ENCODE peak calls at places on chromosomes 16 and 17, in four cellular contexts. S is HFFc6, K is SK-N-SH, Z is astrocyte of the spinal cord. X is an unnamed sample.

GRCh38 chr16:1152651-1153259 is at the start of gene CACNA1H:
- DNase-seq in K (peak; percentile 86), Z (no peak), S (no peak), X (no peak)

GRCh38 chr16:89402962-89403361 is 87.4 kb downstream of the ANKRD11 start:
- DNase-seq in Z (no peak), K (no peak), S (no peak), X (no peak)

GRCh38 chr17:77959216-77959925 is 868 bp downstream of the TNRC6C start:
- DNase-seq in S (no peak), Z (peak; percentile 8), K (peak; percentile 73), X (no peak)

GRCh38 chr17:80474231-80474932 is 2.0 kb downstream of the NPTX1 start:
- DNase-seq in S (peak; percentile 42), K (peak; percentile 79), Z (peak; percentile 46), X (no peak)

GRCh38 chr16:12195296-12195695 is 218.8 kb downstream of the SNX29 start:
- DNase-seq in S (no peak), K (no peak), Z (no peak), X (no peak)

GRCh38 chr17:21457051-21458026 is 81.2 kb downstream of the KCNJ12 start:
- DNase-seq in K (peak; percentile 96), Z (peak; percentile 92), S (peak; percentile 93), X (peak; percentile 92)

GRCh38 chr17:39963826-39964225 is 1.0 kb downstream of the GSDMA start:
- DNase-seq in K (no peak), Z (no peak), S (no peak), X (no peak)

GRCh38 chr17:41739661-41740352 is 5.4 kb upstream of the HAP1 start:
- DNase-seq in K (no peak), Z (no peak), S (peak; percentile 83), X (no peak)

GRCh38 chr17:47701603-47702002 is 7.6 kb downstream of the TBKBP1 start:
- DNase-seq in K (peak; percentile 70), S (no peak), Z (no peak), X (no peak)

GRCh38 chr16:70805787-70806186 is 4.8 kb upstream of the VAC14 start:
- DNase-seq in Z (peak; percentile 32), S (peak; percentile 83), K (no peak), X (no peak)

GRCh38 chr17:45073414-45074070 is 12.4 kb downstream of the NMT1 start:
- DNase-seq in K (no peak), S (peak; percentile 38), Z (peak; percentile 76), X (no peak)

GRCh38 chr16:22813946-22814325 is at the start of gene HS3ST2:
- DNase-seq in K (peak; percentile 90), S (no peak), Z (no peak), X (peak; percentile 73)
- TF ChIP-seq CTCF in K (peak; percentile 34), S (peak; percentile 16), Z (peak; percentile 2), X (peak; percentile 60)

DNA sequence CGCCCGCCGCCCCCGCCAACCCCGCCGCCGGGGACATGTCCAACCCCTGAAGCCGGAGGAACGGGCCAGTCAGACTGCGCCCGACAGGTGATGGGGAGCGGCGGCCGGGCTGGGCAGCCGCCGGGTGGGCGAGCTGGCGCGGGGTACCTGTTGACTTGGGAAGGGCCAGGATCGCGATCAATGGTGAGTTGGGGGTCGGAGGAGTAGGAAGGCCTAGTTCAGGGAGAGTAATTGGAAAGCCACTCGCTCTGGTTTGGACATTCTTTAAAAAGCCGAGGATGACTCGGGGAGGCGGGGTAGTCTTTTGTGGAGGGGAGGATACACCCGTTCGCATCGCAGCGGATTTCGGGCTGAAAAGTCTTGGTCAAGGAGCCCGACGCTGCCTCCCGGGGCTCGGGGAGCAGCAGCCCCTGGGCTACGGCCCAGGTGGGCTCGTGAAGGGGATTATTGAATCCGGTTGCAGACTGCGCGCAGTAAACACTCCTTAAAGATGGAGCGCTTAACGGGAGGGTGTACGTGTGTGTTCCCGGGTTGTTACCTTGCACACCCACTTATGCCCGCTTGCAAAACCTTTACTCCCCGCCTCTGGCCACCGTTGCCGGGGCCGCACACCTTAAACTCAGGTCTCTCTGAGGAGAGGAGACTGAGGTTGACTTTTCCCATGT is 123.8 kb downstream of the GOSR1 start:
- DNase-seq in Z (peak; percentile 22), S (no peak), K (peak; percentile 55), X (no peak)
- TF ChIP-seq CTCF in Z (no peak), S (no peak), K (no peak), X (no peak)

GRCh38 chr17:4159761-4160160 is 16.8 kb downstream of the CYB5D2 start:
- DNase-seq in S (no peak), K (no peak), Z (no peak), X (no peak)

GRCh38 chr17:4160294-4160859 is 17.4 kb downstream of the CYB5D2 start:
- DNase-seq in Z (no peak), K (no peak), S (no peak), X (no peak)

GRCh38 chr17:4161560-4162221 is 18.7 kb downstream of the CYB5D2 start:
- DNase-seq in K (peak; percentile 66), Z (no peak), S (peak; percentile 15), X (no peak)

GRCh38 chr17:4162366-4162765 is 19.4 kb downstream of the CYB5D2 start:
- DNase-seq in K (no peak), S (no peak), Z (no peak), X (no peak)

GRCh38 chr17:4161179-4161559 is 18.2 kb downstream of the CYB5D2 start:
- DNase-seq in Z (peak; percentile 82), S (peak; percentile 89), K (peak; percentile 48), X (no peak)
- TF ChIP-seq CTCF in Z (peak; percentile 26), S (peak; percentile 73), K (no peak), X (no peak)

GRCh38 chr16:85915125-85915845 is 16.3 kb downstream of the IRF8 start:
- DNase-seq in S (no peak), Z (no peak), K (no peak), X (no peak)

GRCh38 chr16:85918436-85918835 is 19.5 kb downstream of the IRF8 start:
- DNase-seq in K (no peak), Z (no peak), S (no peak), X (no peak)

GRCh38 chr16:85917959-85918358 is 19.0 kb downstream of the IRF8 start:
- DNase-seq in Z (no peak), S (no peak), K (no peak), X (no peak)

GRCh38 chr16:85916141-85916890 is 17.4 kb downstream of the IRF8 start:
- DNase-seq in S (no peak), Z (no peak), K (no peak), X (no peak)

GRCh38 chr16:85917012-85917411 is 18.1 kb downstream of the IRF8 start:
- DNase-seq in K (no peak), Z (no peak), S (no peak), X (no peak)
- TF ChIP-seq CTCF in K (peak; percentile 25), Z (peak; percentile 3), S (peak; percentile 26), X (peak; percentile 54)

DNA sequence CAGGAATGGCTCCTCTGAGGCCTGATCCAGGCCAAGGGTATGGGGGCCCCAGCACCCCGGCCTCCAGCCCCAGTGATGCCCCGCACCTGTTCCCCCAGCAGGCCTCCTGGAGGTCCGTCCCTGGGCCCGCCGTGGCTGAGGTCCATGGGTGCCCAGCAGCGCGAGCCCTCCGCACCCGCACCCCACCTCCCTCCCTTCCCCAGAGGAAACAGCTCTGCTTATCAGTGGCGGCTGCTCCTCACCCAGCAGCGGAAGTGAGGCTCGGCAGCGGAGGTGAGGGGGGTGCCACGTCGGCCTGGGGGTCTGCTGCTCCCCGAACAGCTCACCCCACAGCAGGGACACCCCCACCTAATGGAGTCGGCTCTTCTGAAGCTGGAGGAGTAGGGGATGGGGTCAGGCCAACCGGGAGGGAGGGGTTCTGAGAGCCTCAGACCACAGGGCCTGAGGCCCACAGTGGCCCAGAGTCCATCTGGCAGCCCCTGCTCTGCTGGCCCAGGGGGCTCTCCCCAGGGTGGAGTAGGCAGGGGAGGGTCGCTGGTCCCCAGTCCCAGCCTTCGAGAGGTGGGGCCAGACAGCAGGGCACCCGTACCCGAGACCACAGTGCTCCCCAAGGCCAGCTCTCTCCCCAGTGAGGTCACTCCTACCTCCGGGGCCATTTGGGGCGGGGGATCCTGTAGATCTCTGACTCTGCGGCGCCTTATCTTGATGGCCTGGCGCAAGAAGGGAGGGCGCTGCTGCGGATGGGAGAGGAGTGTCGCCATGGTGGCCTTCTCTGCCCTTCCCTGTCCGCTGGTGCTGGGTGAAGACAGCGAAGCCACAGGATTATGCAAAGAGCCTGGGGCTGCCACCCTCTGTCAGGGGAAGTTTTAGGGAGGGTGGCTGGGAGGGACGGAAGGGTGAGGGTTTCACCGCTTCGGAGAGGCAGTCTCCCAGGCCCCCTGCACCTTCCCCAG is at the start of gene UNC13D:
- DNase-seq in Z (no peak), K (peak; percentile 94), S (no peak), X (no peak)
- TF ChIP-seq CTCF in Z (no peak), K (no peak), S (no peak), X (no peak)

DNA sequence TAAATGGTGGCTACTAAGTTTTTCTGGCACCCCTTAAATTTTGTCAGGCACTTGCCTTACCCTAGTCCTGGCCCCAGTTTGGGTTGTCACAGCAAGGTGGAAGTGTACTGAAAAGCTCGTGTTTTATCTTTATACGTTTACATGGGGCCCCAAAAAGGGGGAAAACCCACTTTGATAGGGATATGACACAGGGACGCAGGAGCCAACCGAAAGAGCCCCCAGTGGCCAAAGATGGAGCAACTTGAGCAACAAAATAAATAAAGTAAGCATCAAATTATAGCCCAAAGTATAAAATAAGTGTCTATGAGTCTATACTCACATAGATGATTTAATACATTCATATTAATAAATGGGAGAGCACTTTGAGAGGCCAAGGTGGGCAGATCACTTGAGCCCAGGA is 5.0 kb upstream of the CETP start:
- DNase-seq in K (no peak), Z (no peak), S (no peak), X (no peak)
- TF ChIP-seq CTCF in K (no peak), Z (peak; percentile 16), S (peak; percentile 57), X (peak; percentile 45)